ENCODE peak calls at places on chromosomes 3 and 15, in seven cellular contexts. One of them, this sample, is unnamed.
A peak's percentile ranks its signal among the peaks of the same experiment; 100 is the strongest.

GRCh38 chr3:52150860-52151259 is 3.4 kb downstream of the POC1A start:
- DNase-seq in heart left ventricle: no peak
- DNase-seq in right lobe of liver: no peak
- DNase-seq in upper lobe of left lung: no peak
- DNase-seq in Peyer's patch: no peak
- DNase-seq in adrenal gland: no peak
- DNase-seq in uterus: no peak
- DNase-seq in this sample: no peak

GRCh38 chr15:76159282-76159681 is 99.5 kb downstream of the TMEM266 start:
- DNase-seq in Peyer's patch: no peak
- DNase-seq in right lobe of liver: no peak
- DNase-seq in heart left ventricle: no peak
- DNase-seq in upper lobe of left lung: no peak
- DNase-seq in adrenal gland: no peak
- DNase-seq in uterus: no peak
- DNase-seq in this sample: no peak

GRCh38 chr3:192860464-192860863 is 57.2 kb downstream of the MB21D2 start:
- DNase-seq in upper lobe of left lung: no peak
- DNase-seq in adrenal gland: no peak
- DNase-seq in uterus: no peak
- DNase-seq in right lobe of liver: no peak
- DNase-seq in Peyer's patch: no peak
- DNase-seq in heart left ventricle: no peak
- DNase-seq in this sample: no peak

GRCh38 chr15:89136818-89137772 is 48.8 kb downstream of the ABHD2 start:
- DNase-seq in adrenal gland: peak; percentile 90
- DNase-seq in uterus: no peak
- DNase-seq in Peyer's patch: no peak
- DNase-seq in upper lobe of left lung: peak; percentile 59
- DNase-seq in right lobe of liver: peak; percentile 75
- DNase-seq in heart left ventricle: no peak
- DNase-seq in this sample: no peak

GRCh38 chr15:65275728-65276126 is 11.0 kb downstream of the PARP16 start:
- DNase-seq in uterus: no peak
- DNase-seq in Peyer's patch: no peak
- DNase-seq in right lobe of liver: no peak
- DNase-seq in upper lobe of left lung: no peak
- DNase-seq in heart left ventricle: no peak
- DNase-seq in adrenal gland: peak; percentile 84
- DNase-seq in this sample: no peak

GRCh38 chr15:83106994-83107840 is at the start of gene TM6SF1:
- DNase-seq in Peyer's patch: no peak
- DNase-seq in uterus: no peak
- DNase-seq in upper lobe of left lung: peak; percentile 36
- DNase-seq in right lobe of liver: peak; percentile 35
- DNase-seq in heart left ventricle: peak; percentile 71
- DNase-seq in adrenal gland: no peak
- DNase-seq in this sample: no peak

GRCh38 chr3:123042413-123042812 is 14.8 kb upstream of the SEMA5B start:
- DNase-seq in right lobe of liver: no peak
- DNase-seq in Peyer's patch: no peak
- DNase-seq in upper lobe of left lung: peak; percentile 53
- DNase-seq in adrenal gland: no peak
- DNase-seq in uterus: no peak
- DNase-seq in heart left ventricle: no peak
- DNase-seq in this sample: no peak

GRCh38 chr3:23567917-23568316 is 237.8 kb upstream of the UBE2E1 start:
- DNase-seq in heart left ventricle: no peak
- DNase-seq in Peyer's patch: no peak
- DNase-seq in adrenal gland: no peak
- DNase-seq in upper lobe of left lung: no peak
- DNase-seq in uterus: no peak
- DNase-seq in right lobe of liver: no peak
- DNase-seq in this sample: no peak

GRCh38 chr3:165254812-165255211 is 58.6 kb upstream of the SLITRK3 start:
- DNase-seq in heart left ventricle: no peak
- DNase-seq in right lobe of liver: no peak
- DNase-seq in Peyer's patch: no peak
- DNase-seq in upper lobe of left lung: no peak
- DNase-seq in adrenal gland: no peak
- DNase-seq in uterus: peak; percentile 13
- DNase-seq in this sample: no peak

GRCh38 chr3:31184257-31185003 is 290.0 kb upstream of the GADL1 start:
- DNase-seq in adrenal gland: no peak
- DNase-seq in right lobe of liver: no peak
- DNase-seq in Peyer's patch: no peak
- DNase-seq in upper lobe of left lung: no peak
- DNase-seq in heart left ventricle: no peak
- DNase-seq in uterus: no peak
- DNase-seq in this sample: no peak

GRCh38 chr3:55329849-55330248 is 157.3 kb downstream of the WNT5A start:
- DNase-seq in adrenal gland: no peak
- DNase-seq in heart left ventricle: no peak
- DNase-seq in uterus: no peak
- DNase-seq in right lobe of liver: no peak
- DNase-seq in upper lobe of left lung: peak; percentile 24
- DNase-seq in Peyer's patch: no peak
- DNase-seq in this sample: no peak

GRCh38 chr15:78082106-78082742 is 4.7 kb upstream of the TBC1D2B start:
- DNase-seq in upper lobe of left lung: peak; percentile 75
- DNase-seq in uterus: no peak
- DNase-seq in heart left ventricle: no peak
- DNase-seq in right lobe of liver: no peak
- DNase-seq in Peyer's patch: no peak
- DNase-seq in adrenal gland: no peak
- DNase-seq in this sample: no peak

GRCh38 chr3:48989126-48989795 is 780 bp upstream of the P4HTM start:
- DNase-seq in uterus: peak; percentile 49
- DNase-seq in Peyer's patch: no peak
- DNase-seq in upper lobe of left lung: no peak
- DNase-seq in right lobe of liver: no peak
- DNase-seq in heart left ventricle: no peak
- DNase-seq in adrenal gland: peak; percentile 73
- DNase-seq in this sample: no peak

GRCh38 chr3:48993834-48994233 is 3.8 kb downstream of the P4HTM start:
- DNase-seq in heart left ventricle: no peak
- DNase-seq in right lobe of liver: no peak
- DNase-seq in adrenal gland: no peak
- DNase-seq in upper lobe of left lung: no peak
- DNase-seq in Peyer's patch: no peak
- DNase-seq in uterus: no peak
- DNase-seq in this sample: no peak

GRCh38 chr3:48990636-48991421 is 788 bp downstream of the P4HTM start:
- DNase-seq in right lobe of liver: no peak
- DNase-seq in adrenal gland: no peak
- DNase-seq in uterus: no peak
- DNase-seq in heart left ventricle: peak; percentile 58
- DNase-seq in Peyer's patch: peak; percentile 45
- DNase-seq in upper lobe of left lung: peak; percentile 42
- DNase-seq in this sample: no peak

GRCh38 chr3:48991851-48992545 is 2.0 kb downstream of the P4HTM start:
- DNase-seq in Peyer's patch: no peak
- DNase-seq in right lobe of liver: no peak
- DNase-seq in adrenal gland: no peak
- DNase-seq in uterus: no peak
- DNase-seq in upper lobe of left lung: no peak
- DNase-seq in heart left ventricle: no peak
- DNase-seq in this sample: no peak

DNA sequence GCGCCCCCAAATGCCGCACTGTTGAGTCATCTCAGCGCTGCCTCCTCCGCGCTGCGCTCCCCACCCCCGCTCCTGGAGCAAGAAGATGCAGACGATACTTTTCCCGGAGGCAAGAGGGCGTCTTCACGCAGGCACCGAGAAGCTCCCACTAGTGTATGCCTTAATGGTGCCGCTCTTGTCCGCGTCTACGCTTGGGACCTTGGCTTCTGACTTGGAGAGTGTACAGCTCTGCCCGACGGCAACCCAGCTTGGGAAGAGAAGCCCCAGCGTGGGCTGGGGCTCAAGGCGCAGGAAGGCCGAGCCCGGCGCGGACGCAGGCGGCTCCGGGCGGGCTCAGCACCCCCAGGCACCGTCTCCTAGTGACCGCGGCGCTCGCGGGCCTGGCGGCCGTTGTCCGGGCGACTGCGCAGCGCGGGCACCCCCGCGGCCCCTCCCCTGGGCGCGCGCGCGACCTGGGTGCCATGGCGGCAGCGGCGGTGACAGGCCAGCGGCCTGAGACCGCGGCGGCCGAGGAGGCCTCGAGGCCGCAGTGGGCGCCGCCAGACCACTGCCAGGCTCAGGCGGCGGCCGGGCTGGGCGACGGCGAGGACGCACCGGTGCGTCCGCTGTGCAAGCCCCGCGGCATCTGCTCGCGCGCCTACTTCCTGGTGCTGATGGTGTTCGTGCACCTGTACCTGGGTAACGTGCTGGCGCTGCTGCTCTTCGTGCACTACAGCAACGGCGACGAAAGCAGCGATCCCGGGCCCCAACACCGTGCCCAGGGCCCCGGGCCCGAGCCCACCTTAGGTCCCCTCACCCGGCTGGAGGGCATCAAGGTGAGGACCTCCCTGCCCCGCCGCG is at the start of gene P4HTM:
- DNase-seq in upper lobe of left lung: peak; percentile 85
- DNase-seq in heart left ventricle: peak; percentile 92
- DNase-seq in adrenal gland: peak; percentile 95
- DNase-seq in right lobe of liver: peak; percentile 81
- DNase-seq in uterus: peak; percentile 94
- DNase-seq in Peyer's patch: peak; percentile 75
- DNase-seq in this sample: peak; percentile 78
- H3K4me1 ChIP-seq in upper lobe of left lung: peaks cover 23% of the 10 kb centered on the region
- H3K4me1 ChIP-seq in heart left ventricle: peaks cover 5% of the 10 kb centered on the region
- H3K4me1 ChIP-seq in adrenal gland: peaks cover 15% of the 10 kb centered on the region
- H3K4me1 ChIP-seq in right lobe of liver: no peaks in the 10 kb centered on the region
- H3K4me1 ChIP-seq in uterus: no peaks in the 10 kb centered on the region
- H3K4me1 ChIP-seq in Peyer's patch: peaks cover 15% of the 10 kb centered on the region
- H3K4me1 ChIP-seq in this sample: peaks cover 5% of the 10 kb centered on the region

GRCh38 chr15:28122038-28122949 is 23.2 kb upstream of the OCA2 start:
- DNase-seq in uterus: no peak
- DNase-seq in right lobe of liver: no peak
- DNase-seq in upper lobe of left lung: no peak
- DNase-seq in heart left ventricle: peak; percentile 33
- DNase-seq in adrenal gland: no peak
- DNase-seq in Peyer's patch: no peak
- DNase-seq in this sample: no peak
- TF ChIP-seq POLR2A in uterus: no peak
- TF ChIP-seq POLR2A in right lobe of liver: no peak
- TF ChIP-seq POLR2A in upper lobe of left lung: no peak
- TF ChIP-seq POLR2A in heart left ventricle: no peak
- TF ChIP-seq POLR2A in adrenal gland: no peak
- TF ChIP-seq POLR2A in Peyer's patch: no peak
- TF ChIP-seq POLR2A in this sample: no peak

GRCh38 chr3:147358144-147358992 is 48.0 kb downstream of the ZIC4 start:
- DNase-seq in heart left ventricle: no peak
- DNase-seq in adrenal gland: no peak
- DNase-seq in uterus: no peak
- DNase-seq in Peyer's patch: no peak
- DNase-seq in upper lobe of left lung: no peak
- DNase-seq in right lobe of liver: no peak
- DNase-seq in this sample: no peak

GRCh38 chr3:147354621-147355020 is 51.7 kb downstream of the ZIC4 start:
- DNase-seq in adrenal gland: no peak
- DNase-seq in uterus: no peak
- DNase-seq in Peyer's patch: no peak
- DNase-seq in heart left ventricle: no peak
- DNase-seq in right lobe of liver: no peak
- DNase-seq in upper lobe of left lung: no peak
- DNase-seq in this sample: no peak

GRCh38 chr3:147356909-147357733 is 49.2 kb downstream of the ZIC4 start:
- DNase-seq in uterus: no peak
- DNase-seq in heart left ventricle: no peak
- DNase-seq in upper lobe of left lung: no peak
- DNase-seq in Peyer's patch: no peak
- DNase-seq in adrenal gland: no peak
- DNase-seq in right lobe of liver: no peak
- DNase-seq in this sample: no peak

GRCh38 chr3:147356145-147356908 is 50.0 kb downstream of the ZIC4 start:
- DNase-seq in adrenal gland: no peak
- DNase-seq in Peyer's patch: no peak
- DNase-seq in right lobe of liver: no peak
- DNase-seq in uterus: no peak
- DNase-seq in upper lobe of left lung: no peak
- DNase-seq in heart left ventricle: no peak
- DNase-seq in this sample: no peak

GRCh38 chr3:147355104-147355854 is 51.1 kb downstream of the ZIC4 start:
- DNase-seq in heart left ventricle: no peak
- DNase-seq in adrenal gland: no peak
- DNase-seq in right lobe of liver: no peak
- DNase-seq in upper lobe of left lung: no peak
- DNase-seq in Peyer's patch: no peak
- DNase-seq in uterus: no peak
- DNase-seq in this sample: no peak
- H3K27me3 ChIP-seq in heart left ventricle: peaks cover 96% of the 10 kb centered on the region
- H3K27me3 ChIP-seq in adrenal gland: peaks cover 76% of the 10 kb centered on the region
- H3K27me3 ChIP-seq in right lobe of liver: peaks cover 8% of the 10 kb centered on the region
- H3K27me3 ChIP-seq in upper lobe of left lung: no peaks in the 10 kb centered on the region
- H3K27me3 ChIP-seq in Peyer's patch: no peaks in the 10 kb centered on the region
- H3K27me3 ChIP-seq in uterus: peaks cover 88% of the 10 kb centered on the region
- H3K27me3 ChIP-seq in this sample: peaks cover 85% of the 10 kb centered on the region

GRCh38 chr15:60573936-60574335 is 95.0 kb upstream of the ICE2 start:
- DNase-seq in right lobe of liver: no peak
- DNase-seq in Peyer's patch: no peak
- DNase-seq in uterus: no peak
- DNase-seq in upper lobe of left lung: no peak
- DNase-seq in heart left ventricle: no peak
- DNase-seq in adrenal gland: no peak
- DNase-seq in this sample: no peak

GRCh38 chr15:60574801-60575631 is 96.1 kb upstream of the ICE2 start:
- DNase-seq in adrenal gland: no peak
- DNase-seq in uterus: no peak
- DNase-seq in Peyer's patch: no peak
- DNase-seq in heart left ventricle: no peak
- DNase-seq in right lobe of liver: no peak
- DNase-seq in upper lobe of left lung: no peak
- DNase-seq in this sample: no peak

GRCh38 chr15:60572462-60573214 is 93.7 kb upstream of the ICE2 start:
- DNase-seq in uterus: no peak
- DNase-seq in Peyer's patch: no peak
- DNase-seq in heart left ventricle: no peak
- DNase-seq in right lobe of liver: no peak
- DNase-seq in adrenal gland: no peak
- DNase-seq in upper lobe of left lung: no peak
- DNase-seq in this sample: no peak

GRCh38 chr15:60576515-60576914 is 97.6 kb upstream of the ICE2 start:
- DNase-seq in upper lobe of left lung: no peak
- DNase-seq in Peyer's patch: no peak
- DNase-seq in adrenal gland: no peak
- DNase-seq in uterus: no peak
- DNase-seq in heart left ventricle: no peak
- DNase-seq in right lobe of liver: no peak
- DNase-seq in this sample: no peak

DNA sequence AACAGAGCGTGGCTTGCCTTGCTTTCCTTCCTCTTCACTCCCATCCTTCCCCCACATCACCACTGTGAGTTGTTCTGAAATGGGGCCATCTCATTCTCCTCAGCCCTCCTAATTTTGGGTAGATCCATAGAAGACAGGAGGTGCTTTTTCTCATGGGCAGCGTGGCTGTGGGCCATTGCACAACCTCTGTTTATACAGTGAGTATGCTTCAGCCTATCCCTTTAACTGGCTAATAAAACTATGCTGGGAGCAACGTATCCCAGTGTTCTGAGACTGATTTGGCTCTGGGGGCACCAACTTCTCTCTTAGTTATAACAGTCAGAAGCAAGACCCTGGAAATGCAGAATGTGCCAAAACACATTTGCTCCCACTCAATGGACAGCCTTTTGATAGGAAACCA is 97.1 kb upstream of the ICE2 start:
- DNase-seq in Peyer's patch: no peak
- DNase-seq in heart left ventricle: no peak
- DNase-seq in uterus: no peak
- DNase-seq in upper lobe of left lung: peak; percentile 55
- DNase-seq in adrenal gland: no peak
- DNase-seq in right lobe of liver: peak; percentile 53
- DNase-seq in this sample: no peak
- H3K4me1 ChIP-seq in Peyer's patch: peaks cover 3% of the 10 kb centered on the region
- H3K4me1 ChIP-seq in heart left ventricle: peaks cover 7% of the 10 kb centered on the region
- H3K4me1 ChIP-seq in uterus: no peaks in the 10 kb centered on the region
- H3K4me1 ChIP-seq in upper lobe of left lung: peaks cover 9% of the 10 kb centered on the region
- H3K4me1 ChIP-seq in adrenal gland: peaks cover 39% of the 10 kb centered on the region
- H3K4me1 ChIP-seq in right lobe of liver: no peaks in the 10 kb centered on the region
- H3K4me1 ChIP-seq in this sample: peaks cover 4% of the 10 kb centered on the region

This sample was measured in breast epithelium.